ENCODE peak calls at places on chromosomes 3 and 15, in five cellular contexts. W, P, A, Y and F are unnamed samples.

GRCh38 chr3:177345973-177346503 is 148.8 kb upstream of the TBL1XR1 start:
- DNase-seq in W (no peak), A (no peak), Y (no peak), P (no peak), F (no peak)

GRCh38 chr15:58466566-58466965 is 34.8 kb downstream of the LIPC start:
- DNase-seq in Y (no peak), A (no peak), P (no peak), W (no peak), F (no peak)

GRCh38 chr3:172034786-172035685 is 4.3 kb upstream of the FNDC3B start:
- DNase-seq in A (peak), P (peak), W (peak), Y (peak), F (peak)

GRCh38 chr15:36595625-36596024 is 16.2 kb downstream of the CDIN1 start:
- DNase-seq in P (no peak), W (no peak), Y (no peak), A (no peak), F (no peak)

GRCh38 chr3:20999661-21000060 is 751.3 kb downstream of the ZNF385D start:
- DNase-seq in Y (no peak), W (no peak), P (no peak), A (no peak), F (no peak)

GRCh38 chr3:167941234-167941995 is 154.3 kb downstream of the GOLIM4 start:
- DNase-seq in P (peak), W (peak), A (peak), Y (peak), F (no peak)

GRCh38 chr3:9793161-9793781 is 389 bp downstream of the ARPC4 start:
- DNase-seq in A (peak), P (peak), Y (peak), W (peak), F (no peak)

GRCh38 chr15:88776646-88777045 is 26.6 kb upstream of the ACAN start:
- DNase-seq in Y (no peak), P (no peak), W (no peak), A (no peak), F (no peak)

GRCh38 chr15:83446904-83447708 is at the start of gene SH3GL3:
- DNase-seq in A (peak), P (peak), Y (peak), W (peak), F (peak)

GRCh38 chr15:56869573-56869972 is 48.9 kb upstream of the TCF12 start:
- DNase-seq in A (no peak), Y (peak), W (no peak), P (peak), F (no peak)

DNA sequence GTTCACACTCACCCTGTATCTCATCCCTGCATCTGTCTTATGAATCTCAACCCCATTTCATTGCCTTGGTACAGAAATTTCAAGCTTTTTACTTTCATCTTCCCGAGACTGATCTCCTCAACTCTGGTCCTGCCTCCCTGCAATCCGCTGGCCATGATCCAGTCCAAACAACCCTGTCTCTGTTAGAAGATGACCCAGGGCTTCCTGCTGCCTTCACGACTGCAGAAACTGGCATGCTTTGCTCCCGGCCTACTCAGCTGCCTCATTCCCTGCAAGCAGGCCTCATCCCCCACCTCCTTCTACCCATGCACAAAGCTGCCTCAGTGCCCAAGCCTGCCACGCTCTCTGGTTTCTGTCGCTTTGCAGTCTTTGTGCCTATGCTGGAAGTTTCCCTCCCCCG is 12.4 kb downstream of the HES1 start:
- DNase-seq in W (peak), Y (no peak), P (no peak), A (no peak), F (no peak)
- H4K8ac ChIP-seq in W (no peak), Y (no peak), P (no peak), A (peak), F (no peak)

GRCh38 chr15:77162872-77163633 is 92.1 kb upstream of the TSPAN3 start:
- DNase-seq in W (no peak), P (no peak), Y (no peak), A (no peak), F (no peak)
- H4K8ac ChIP-seq in W (no peak), P (no peak), Y (no peak), A (no peak), F (no peak)

DNA sequence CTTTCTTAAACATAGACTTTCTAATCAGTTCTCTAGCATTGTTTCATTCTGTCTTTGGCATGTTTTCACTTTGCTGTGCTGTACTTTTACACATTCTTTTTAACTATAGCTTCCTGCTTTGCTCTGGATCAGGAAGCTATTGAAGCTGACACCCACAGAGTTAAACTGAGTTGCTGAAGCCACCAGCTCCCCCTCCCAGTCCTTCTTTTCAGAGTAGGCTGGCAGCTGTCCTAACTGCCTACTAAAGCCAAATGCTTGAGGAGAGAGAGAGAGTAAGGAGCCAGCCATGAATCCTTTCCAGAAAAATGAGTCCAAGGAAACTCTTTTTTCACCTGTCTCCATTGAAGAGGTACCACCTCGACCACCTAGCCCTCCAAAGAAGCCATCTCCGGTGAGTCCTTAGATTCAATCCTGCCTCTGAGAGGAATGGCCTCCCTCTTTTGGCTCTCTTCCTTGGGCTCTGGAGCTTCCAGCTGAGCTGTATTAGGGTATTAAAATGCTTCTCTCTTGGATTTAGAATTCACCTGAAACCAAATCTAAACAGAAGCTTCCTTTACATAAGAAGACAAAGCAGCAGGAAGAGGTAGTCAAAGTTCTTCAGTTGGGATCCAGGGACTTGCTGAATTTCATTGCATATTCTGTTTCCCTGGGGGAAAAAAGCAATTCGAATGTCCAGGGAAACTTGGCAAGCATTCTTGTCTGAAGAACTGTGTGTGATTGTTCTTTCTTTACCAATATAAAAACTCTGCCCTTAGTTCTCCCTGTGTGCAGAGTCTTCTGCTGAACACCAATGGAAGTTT is at the start of gene SLC15A2:
- DNase-seq in Y (no peak), P (peak), W (no peak), A (no peak), F (peak)
- H4K8ac ChIP-seq in Y (no peak), P (peak), W (no peak), A (no peak), F (no peak)

GRCh38 chr3:82814660-82815059 is 1053.2 kb upstream of the GBE1 start:
- DNase-seq in A (no peak), Y (no peak), P (no peak), W (no peak), F (no peak)
- H4K8ac ChIP-seq in A (no peak), Y (no peak), P (no peak), W (no peak), F (no peak)

GRCh38 chr3:129973853-129974252 is 667 bp upstream of the TRH start:
- DNase-seq in A (no peak), Y (no peak), P (no peak), W (no peak), F (no peak)

GRCh38 chr3:129975332-129976090 is 991 bp downstream of the TRH start:
- DNase-seq in W (no peak), A (no peak), Y (no peak), P (peak), F (peak)

GRCh38 chr3:129971368-129972052 is 3.0 kb upstream of the TRH start:
- DNase-seq in P (peak), W (no peak), Y (no peak), A (no peak), F (peak)

GRCh38 chr3:129972301-129972700 is 2.2 kb upstream of the TRH start:
- DNase-seq in Y (no peak), P (no peak), A (no peak), W (no peak), F (no peak)

DNA sequence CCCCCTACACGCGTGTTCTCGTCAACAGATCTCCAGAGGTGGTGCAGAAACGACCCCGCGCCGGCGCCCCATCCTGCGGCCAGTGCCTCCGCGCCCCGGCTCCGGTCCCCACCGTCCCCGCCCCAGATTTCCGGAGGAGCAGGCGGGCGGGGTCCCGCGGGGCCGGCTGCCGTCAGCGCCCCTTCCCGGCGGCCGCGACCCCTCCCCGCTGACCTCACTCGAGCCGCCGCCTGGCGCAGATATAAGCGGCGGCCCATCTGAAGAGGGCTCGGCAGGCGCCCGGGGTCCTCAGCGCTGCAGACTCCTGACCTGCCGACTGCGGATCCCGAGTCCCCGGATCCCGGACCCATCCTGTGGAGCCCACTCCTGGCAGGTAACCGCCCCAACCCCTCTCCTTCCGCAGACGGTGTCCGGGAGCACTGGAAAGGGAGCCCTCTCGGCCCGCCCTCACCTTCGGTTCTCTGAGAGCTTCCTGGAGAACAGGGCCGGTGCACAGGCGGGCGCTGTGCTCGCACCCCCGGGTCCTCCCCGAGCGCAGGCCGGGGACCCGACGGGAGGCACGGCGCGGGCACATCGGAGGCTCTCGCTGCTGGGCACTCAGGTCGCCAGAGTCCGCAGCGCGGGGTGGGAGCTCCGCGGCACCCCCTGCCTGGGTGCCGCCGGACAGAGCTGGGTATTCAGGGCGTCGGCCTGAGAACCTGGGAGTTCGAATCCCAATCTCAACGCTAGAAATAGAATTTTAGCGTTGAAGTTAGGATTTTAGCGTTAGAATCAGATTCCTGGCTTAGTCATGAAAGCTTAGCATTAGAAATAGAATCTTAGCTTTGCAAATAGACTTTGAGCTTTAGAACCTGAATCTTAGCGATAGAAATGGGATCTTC is at the start of gene TRH:
- DNase-seq in A (no peak), W (no peak), P (peak), Y (no peak), F (peak)
- H4K8ac ChIP-seq in A (no peak), W (no peak), P (no peak), Y (no peak), F (no peak)

GRCh38 chr15:77023576-77024272 is 28.8 kb downstream of the PSTPIP1 start:
- DNase-seq in Y (no peak), W (no peak), P (no peak), A (no peak), F (peak)

GRCh38 chr15:77020348-77021087 is 25.6 kb downstream of the PSTPIP1 start:
- DNase-seq in W (no peak), Y (no peak), A (no peak), P (no peak), F (no peak)

GRCh38 chr15:77021088-77021481 is 26.2 kb downstream of the PSTPIP1 start:
- DNase-seq in P (no peak), W (no peak), Y (no peak), A (no peak), F (no peak)

GRCh38 chr15:77022646-77023575 is 28.0 kb downstream of the PSTPIP1 start:
- DNase-seq in Y (no peak), P (no peak), W (no peak), A (no peak), F (peak)

GRCh38 chr15:77021803-77022381 is 27.0 kb downstream of the PSTPIP1 start:
- DNase-seq in A (peak), Y (peak), W (peak), P (no peak), F (no peak)
- H4K8ac ChIP-seq in A (peak), Y (no peak), W (peak), P (no peak), F (no peak)

GRCh38 chr3:123633530-123633929 is 48.7 kb upstream of the HACD2 start:
- DNase-seq in Y (no peak), W (no peak), A (no peak), P (no peak), F (no peak)

GRCh38 chr3:123635220-123635619 is 50.4 kb upstream of the HACD2 start:
- DNase-seq in Y (no peak), A (peak), P (peak), W (peak), F (no peak)

GRCh38 chr3:123636431-123636841 is 51.6 kb upstream of the HACD2 start:
- DNase-seq in W (no peak), P (peak), Y (no peak), A (peak), F (peak)

GRCh38 chr3:123635717-123636116 is 50.9 kb upstream of the HACD2 start:
- DNase-seq in P (no peak), A (no peak), W (no peak), Y (no peak), F (no peak)

DNA sequence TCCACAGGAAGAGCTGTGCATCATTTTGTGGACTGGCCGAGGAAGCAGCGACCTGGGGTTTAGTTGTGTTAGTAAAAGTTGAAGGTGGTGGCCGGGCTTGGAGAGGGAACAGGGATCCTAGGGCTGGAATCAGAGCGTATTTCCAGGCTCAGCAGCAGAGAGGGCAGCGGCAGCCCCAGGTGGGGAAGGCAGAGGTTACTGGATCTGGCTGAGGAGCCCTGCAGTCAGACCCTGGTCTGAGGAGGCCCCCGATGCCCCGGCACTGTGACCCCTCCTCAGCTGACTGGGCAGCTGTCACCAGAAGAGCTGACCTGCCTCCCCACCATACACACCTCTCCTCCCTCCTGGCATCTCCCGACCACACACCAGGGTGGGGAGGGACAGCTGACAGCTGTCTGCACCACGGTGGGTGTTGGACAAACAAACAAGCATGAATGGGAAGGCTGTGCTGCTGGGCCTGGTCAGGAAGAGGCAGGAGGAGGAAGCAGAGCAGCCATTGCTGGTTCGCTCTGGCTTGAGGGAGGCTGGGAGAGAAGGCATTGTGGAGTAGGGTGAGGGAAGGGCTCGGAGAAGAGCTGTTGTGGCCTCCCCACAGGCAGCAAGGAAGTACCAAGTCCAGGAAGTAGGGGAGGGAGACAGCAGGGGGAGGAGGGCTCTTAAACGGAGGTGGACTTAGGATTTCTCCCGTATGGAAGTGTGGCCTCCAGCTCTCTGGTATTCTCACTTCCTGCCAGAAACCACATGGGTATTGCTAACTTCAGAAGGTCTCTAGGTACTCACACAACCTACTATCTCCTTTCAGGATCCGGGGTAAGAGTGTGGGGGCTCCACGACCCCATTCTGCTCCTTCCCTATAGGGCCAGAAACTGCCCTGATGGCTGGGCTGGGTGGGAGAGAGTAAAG is 49.5 kb upstream of the HACD2 start:
- DNase-seq in A (no peak), P (peak), W (peak), Y (no peak), F (no peak)
- H4K8ac ChIP-seq in A (peak), P (no peak), W (peak), Y (no peak), F (no peak)